ENCODE peak calls at places on chromosomes 7 and 10, in nine cellular contexts. One of them, this sample, is unnamed.

GRCh38 chr10:33187427-33187999 is 147.0 kb downstream of the NRP1 start:
- DNase-seq in sigmoid colon: no peak
- DNase-seq in prostate gland: no peak
- DNase-seq in stomach: no peak
- DNase-seq in Panc1: no peak
- DNase-seq in transverse colon: no peak
- DNase-seq in GM23338: peak; percentile 53
- DNase-seq in K562: no peak
- DNase-seq in HCT116: no peak
- DNase-seq in this sample: no peak

GRCh38 chr7:2892571-2892970 is 48.5 kb upstream of the GNA12 start:
- DNase-seq in sigmoid colon: no peak
- DNase-seq in prostate gland: no peak
- DNase-seq in stomach: no peak
- DNase-seq in Panc1: no peak
- DNase-seq in transverse colon: no peak
- DNase-seq in GM23338: no peak
- DNase-seq in K562: no peak
- DNase-seq in HCT116: no peak
- DNase-seq in this sample: no peak

GRCh38 chr7:1716263-1717094 is 46.4 kb downstream of the ELFN1 start:
- DNase-seq in sigmoid colon: no peak
- DNase-seq in prostate gland: no peak
- DNase-seq in stomach: no peak
- DNase-seq in Panc1: no peak
- DNase-seq in transverse colon: no peak
- DNase-seq in GM23338: no peak
- DNase-seq in K562: peak; percentile 37
- DNase-seq in HCT116: no peak
- DNase-seq in this sample: no peak

GRCh38 chr7:127252736-127253288 is at the start of gene GRM8:
- DNase-seq in sigmoid colon: peak; percentile 72
- DNase-seq in prostate gland: peak; percentile 9
- DNase-seq in stomach: peak; percentile 39
- DNase-seq in Panc1: no peak
- DNase-seq in transverse colon: peak; percentile 47
- DNase-seq in GM23338: peak; percentile 87
- DNase-seq in K562: peak; percentile 83
- DNase-seq in HCT116: no peak
- DNase-seq in this sample: no peak

GRCh38 chr10:369441-370221 is 234.4 kb downstream of the ZMYND11 start:
- DNase-seq in sigmoid colon: peak; percentile 74
- DNase-seq in prostate gland: no peak
- DNase-seq in stomach: no peak
- DNase-seq in Panc1: no peak
- DNase-seq in transverse colon: no peak
- DNase-seq in GM23338: no peak
- DNase-seq in K562: no peak
- DNase-seq in HCT116: no peak
- DNase-seq in this sample: no peak

GRCh38 chr10:67784584-67784983 is 53.4 kb downstream of the DNAJC12 start:
- DNase-seq in sigmoid colon: no peak
- DNase-seq in prostate gland: no peak
- DNase-seq in stomach: no peak
- DNase-seq in Panc1: no peak
- DNase-seq in transverse colon: no peak
- DNase-seq in GM23338: no peak
- DNase-seq in K562: no peak
- DNase-seq in HCT116: no peak
- DNase-seq in this sample: no peak

GRCh38 chr10:51766423-51767145 is 67.2 kb upstream of the CSTF2T start:
- DNase-seq in sigmoid colon: no peak
- DNase-seq in prostate gland: no peak
- DNase-seq in stomach: no peak
- DNase-seq in Panc1: no peak
- DNase-seq in transverse colon: no peak
- DNase-seq in GM23338: peak; percentile 39
- DNase-seq in K562: no peak
- DNase-seq in HCT116: no peak
- DNase-seq in this sample: no peak

GRCh38 chr7:664402-664775 is 62.1 kb upstream of the DNAAF5 start:
- DNase-seq in sigmoid colon: peak; percentile 54
- DNase-seq in prostate gland: no peak
- DNase-seq in stomach: no peak
- DNase-seq in Panc1: no peak
- DNase-seq in transverse colon: no peak
- DNase-seq in GM23338: no peak
- DNase-seq in K562: no peak
- DNase-seq in HCT116: no peak
- DNase-seq in this sample: no peak

GRCh38 chr10:126041804-126042231 is 145.5 kb downstream of the FANK1 start:
- DNase-seq in sigmoid colon: peak; percentile 84
- DNase-seq in prostate gland: peak; percentile 15
- DNase-seq in stomach: peak; percentile 41
- DNase-seq in Panc1: no peak
- DNase-seq in transverse colon: peak; percentile 71
- DNase-seq in GM23338: peak; percentile 67
- DNase-seq in K562: no peak
- DNase-seq in HCT116: no peak
- DNase-seq in this sample: no peak

GRCh38 chr10:28788252-28788651 is 110.9 kb downstream of the BAMBI start:
- DNase-seq in sigmoid colon: no peak
- DNase-seq in prostate gland: no peak
- DNase-seq in stomach: no peak
- DNase-seq in Panc1: no peak
- DNase-seq in transverse colon: no peak
- DNase-seq in GM23338: no peak
- DNase-seq in K562: no peak
- DNase-seq in HCT116: no peak
- DNase-seq in this sample: no peak

DNA sequence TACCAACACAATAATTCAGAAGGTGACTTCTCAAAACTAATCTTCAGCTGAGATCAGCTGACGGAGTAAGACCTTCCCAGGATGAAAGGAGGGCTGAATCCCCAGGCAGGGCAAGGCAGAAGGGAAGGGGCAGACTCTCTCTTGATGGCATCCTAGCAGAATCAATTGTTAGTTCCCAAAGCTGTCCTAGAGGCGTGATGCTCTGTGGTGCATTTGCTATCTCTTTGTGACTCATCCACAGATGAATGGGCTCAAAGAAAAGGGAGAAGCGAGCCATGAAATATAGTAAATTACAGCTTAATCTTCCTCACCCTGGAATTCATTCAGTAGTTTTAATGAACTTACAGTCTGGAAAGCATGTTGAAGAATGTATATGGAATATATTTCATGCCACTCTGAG is 37.2 kb downstream of the PDE1C start:
- DNase-seq in sigmoid colon: no peak
- DNase-seq in prostate gland: no peak
- DNase-seq in stomach: no peak
- DNase-seq in Panc1: no peak
- DNase-seq in transverse colon: no peak
- DNase-seq in GM23338: no peak
- DNase-seq in K562: no peak
- DNase-seq in HCT116: no peak
- DNase-seq in this sample: no peak
- H3K4me1 ChIP-seq in sigmoid colon: no peaks in the 10 kb centered on the region
- H3K4me1 ChIP-seq in prostate gland: no peaks in the 10 kb centered on the region
- H3K4me1 ChIP-seq in stomach: no peaks in the 10 kb centered on the region
- H3K4me1 ChIP-seq in Panc1: no peaks in the 10 kb centered on the region
- H3K4me1 ChIP-seq in transverse colon: no peaks in the 10 kb centered on the region
- H3K4me1 ChIP-seq in GM23338: no peaks in the 10 kb centered on the region
- H3K4me1 ChIP-seq in K562: no peaks in the 10 kb centered on the region
- H3K4me1 ChIP-seq in HCT116: no peaks in the 10 kb centered on the region
- H3K4me1 ChIP-seq in this sample: no peaks in the 10 kb centered on the region

DNA sequence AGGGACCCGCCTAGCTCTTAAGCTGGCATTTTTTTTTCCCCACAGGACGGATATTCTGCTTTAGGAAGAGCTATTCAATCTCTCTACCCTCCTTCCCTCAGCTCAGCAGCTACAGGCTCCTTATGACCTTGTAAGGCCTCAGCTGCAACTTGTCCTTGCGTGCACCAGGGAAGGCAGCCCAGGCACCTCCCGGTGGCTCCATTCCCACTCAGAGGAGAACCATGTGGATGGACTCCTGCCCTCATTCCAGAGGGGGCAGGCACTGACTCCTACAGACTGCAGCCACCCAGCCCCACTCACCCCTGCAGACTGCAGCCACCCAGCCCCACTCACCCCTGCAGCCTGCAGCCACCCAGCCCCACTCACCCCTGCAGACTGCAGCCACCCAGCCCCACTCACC is 73.7 kb downstream of the ITIH5 start:
- DNase-seq in sigmoid colon: peak; percentile 92
- DNase-seq in prostate gland: peak; percentile 18
- DNase-seq in stomach: no peak
- DNase-seq in Panc1: no peak
- DNase-seq in transverse colon: peak; percentile 34
- DNase-seq in GM23338: no peak
- DNase-seq in K562: no peak
- DNase-seq in HCT116: no peak
- DNase-seq in this sample: no peak
- TF ChIP-seq POLR2AphosphoS5 in sigmoid colon: peak; percentile 80
- TF ChIP-seq POLR2AphosphoS5 in prostate gland: peak; percentile 31
- TF ChIP-seq POLR2AphosphoS5 in stomach: peak; percentile 39
- TF ChIP-seq POLR2AphosphoS5 in Panc1: no peak
- TF ChIP-seq POLR2AphosphoS5 in transverse colon: peak; percentile 46
- TF ChIP-seq POLR2AphosphoS5 in GM23338: no peak
- TF ChIP-seq POLR2AphosphoS5 in K562: no peak
- TF ChIP-seq POLR2AphosphoS5 in HCT116: no peak
- TF ChIP-seq POLR2AphosphoS5 in this sample: no peak

GRCh38 chr10:23200586-23200985 is 8.5 kb downstream of the PTF1A start:
- DNase-seq in sigmoid colon: no peak
- DNase-seq in prostate gland: no peak
- DNase-seq in stomach: no peak
- DNase-seq in Panc1: no peak
- DNase-seq in transverse colon: no peak
- DNase-seq in GM23338: no peak
- DNase-seq in K562: no peak
- DNase-seq in HCT116: no peak
- DNase-seq in this sample: no peak
- H3K4me1 ChIP-seq in sigmoid colon: no peaks in the 10 kb centered on the region
- H3K4me1 ChIP-seq in prostate gland: no peaks in the 10 kb centered on the region
- H3K4me1 ChIP-seq in stomach: no peaks in the 10 kb centered on the region
- H3K4me1 ChIP-seq in Panc1: no peaks in the 10 kb centered on the region
- H3K4me1 ChIP-seq in transverse colon: no peaks in the 10 kb centered on the region
- H3K4me1 ChIP-seq in GM23338: peaks cover 84% of the 10 kb centered on the region
- H3K4me1 ChIP-seq in K562: peaks cover 10% of the 10 kb centered on the region
- H3K4me1 ChIP-seq in HCT116: no peaks in the 10 kb centered on the region
- H3K4me1 ChIP-seq in this sample: no peaks in the 10 kb centered on the region

DNA sequence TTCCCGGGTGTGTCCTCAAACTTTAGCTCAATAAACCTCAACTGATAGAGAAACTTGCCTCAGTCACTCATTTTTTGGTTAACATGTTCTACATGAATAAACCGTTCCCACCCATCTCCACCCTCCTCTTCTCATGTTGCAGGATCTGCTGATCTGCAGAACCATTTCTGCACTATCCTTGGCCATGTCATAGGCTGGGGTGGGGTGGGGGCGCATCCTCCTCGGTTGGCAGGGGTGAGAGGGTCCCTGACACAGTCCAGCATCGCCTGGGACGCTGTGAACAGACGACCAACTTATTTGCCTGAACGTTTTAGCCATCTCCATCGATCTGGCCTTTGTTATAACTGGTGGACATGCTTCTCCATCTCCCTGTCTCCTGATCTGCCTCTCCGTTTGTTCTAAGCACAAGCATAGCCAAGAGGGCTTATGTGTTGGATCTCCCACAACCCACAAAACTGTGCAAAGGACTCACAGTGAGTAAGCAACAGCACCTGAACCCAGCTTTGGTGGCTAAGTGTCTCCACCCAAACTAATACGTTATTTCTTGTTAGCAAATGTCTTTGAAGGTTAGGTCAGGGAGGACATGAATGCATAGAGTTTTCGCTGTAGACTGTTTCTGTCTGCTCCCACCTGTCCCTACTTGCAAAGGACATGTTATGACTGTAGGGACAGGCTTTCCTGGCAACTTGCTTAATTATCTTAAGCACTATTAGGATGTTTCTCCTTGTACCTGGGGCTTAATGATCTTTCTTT is 51.7 kb downstream of the PRKCQ start:
- DNase-seq in sigmoid colon: no peak
- DNase-seq in prostate gland: no peak
- DNase-seq in stomach: no peak
- DNase-seq in Panc1: no peak
- DNase-seq in transverse colon: no peak
- DNase-seq in GM23338: no peak
- DNase-seq in K562: no peak
- DNase-seq in HCT116: no peak
- DNase-seq in this sample: no peak
- TF ChIP-seq POLR2AphosphoS5 in sigmoid colon: no peak
- TF ChIP-seq POLR2AphosphoS5 in prostate gland: no peak
- TF ChIP-seq POLR2AphosphoS5 in stomach: no peak
- TF ChIP-seq POLR2AphosphoS5 in Panc1: no peak
- TF ChIP-seq POLR2AphosphoS5 in transverse colon: no peak
- TF ChIP-seq POLR2AphosphoS5 in GM23338: no peak
- TF ChIP-seq POLR2AphosphoS5 in K562: no peak
- TF ChIP-seq POLR2AphosphoS5 in HCT116: no peak
- TF ChIP-seq POLR2AphosphoS5 in this sample: no peak